ENCODE peak calls at places on chromosomes 12 and 14, in four cellular contexts. One of them, this sample, is unnamed.

GRCh38 chr12:124404162-124404561 is 109.3 kb downstream of the RFLNA start:
- DNase-seq in HepG2: no peak
- DNase-seq in K562: no peak
- DNase-seq in GM12878: no peak
- DNase-seq in this sample: no peak

GRCh38 chr14:65301862-65302539 is 110.5 kb upstream of the FUT8 start:
- DNase-seq in HepG2: peak
- DNase-seq in K562: peak
- DNase-seq in GM12878: peak
- DNase-seq in this sample: no peak

GRCh38 chr14:96001866-96002510 is 37.2 kb upstream of the C14orf132 start:
- DNase-seq in HepG2: no peak
- DNase-seq in K562: no peak
- DNase-seq in GM12878: no peak
- DNase-seq in this sample: no peak

GRCh38 chr12:3088251-3088650 is 11.1 kb downstream of the TSPAN9 start:
- DNase-seq in HepG2: no peak
- DNase-seq in K562: no peak
- DNase-seq in GM12878: no peak
- DNase-seq in this sample: no peak

GRCh38 chr14:64696355-64696844 is 7.8 kb upstream of the PLEKHG3 start:
- DNase-seq in HepG2: no peak
- DNase-seq in K562: no peak
- DNase-seq in GM12878: no peak
- DNase-seq in this sample: no peak

GRCh38 chr12:124049451-124050094 is 76.6 kb downstream of the ZNF664 start:
- DNase-seq in HepG2: no peak
- DNase-seq in K562: no peak
- DNase-seq in GM12878: no peak
- DNase-seq in this sample: no peak

GRCh38 chr14:68756071-68756481 is 36.8 kb downstream of the ZFP36L1 start:
- DNase-seq in HepG2: no peak
- DNase-seq in K562: no peak
- DNase-seq in GM12878: no peak
- DNase-seq in this sample: no peak

GRCh38 chr12:72285861-72286260 is 13.7 kb downstream of the TRHDE start:
- DNase-seq in HepG2: no peak
- DNase-seq in K562: no peak
- DNase-seq in GM12878: no peak
- DNase-seq in this sample: no peak

GRCh38 chr14:64971890-64972785 is at the start of gene RAB15:
- DNase-seq in HepG2: no peak
- DNase-seq in K562: peak
- DNase-seq in GM12878: no peak
- DNase-seq in this sample: peak

GRCh38 chr12:21453312-21453852 is 15.9 kb downstream of the PYROXD1 start:
- DNase-seq in HepG2: no peak
- DNase-seq in K562: no peak
- DNase-seq in GM12878: peak
- DNase-seq in this sample: no peak

GRCh38 chr12:18340186-18340585 is 78.9 kb downstream of the PIK3C2G start:
- DNase-seq in HepG2: no peak
- DNase-seq in K562: no peak
- DNase-seq in GM12878: no peak
- DNase-seq in this sample: no peak

GRCh38 chr14:35341454-35342159 is 49.4 kb downstream of the PSMA6 start:
- DNase-seq in HepG2: peak
- DNase-seq in K562: no peak
- DNase-seq in GM12878: no peak
- DNase-seq in this sample: peak

GRCh38 chr12:2019126-2019525 is 14.9 kb upstream of the DCP1B start:
- DNase-seq in HepG2: no peak
- DNase-seq in K562: no peak
- DNase-seq in GM12878: no peak
- DNase-seq in this sample: no peak

GRCh38 chr14:94424371-94424770 is 28.2 kb downstream of the SERPINA11 start:
- DNase-seq in HepG2: no peak
- DNase-seq in K562: no peak
- DNase-seq in GM12878: no peak
- DNase-seq in this sample: no peak

GRCh38 chr12:112939761-112940357 is 1.6 kb downstream of the OAS3 start:
- DNase-seq in HepG2: no peak
- DNase-seq in K562: no peak
- DNase-seq in GM12878: peak
- DNase-seq in this sample: no peak

GRCh38 chr14:39682563-39682962 is 250.3 kb upstream of the FBXO33 start:
- DNase-seq in HepG2: no peak
- DNase-seq in K562: no peak
- DNase-seq in GM12878: no peak
- DNase-seq in this sample: no peak

GRCh38 chr12:108567388-108567787 is 5.0 kb downstream of the ISCU start:
- DNase-seq in HepG2: no peak
- DNase-seq in K562: no peak
- DNase-seq in GM12878: no peak
- DNase-seq in this sample: no peak

GRCh38 chr12:6267007-6267721 is 43.3 kb upstream of the PLEKHG6 start:
- DNase-seq in HepG2: no peak
- DNase-seq in K562: no peak
- DNase-seq in GM12878: no peak
- DNase-seq in this sample: no peak

GRCh38 chr14:61461808-61462275 is 140.5 kb downstream of the PRKCH start:
- DNase-seq in HepG2: peak
- DNase-seq in K562: peak
- DNase-seq in GM12878: no peak
- DNase-seq in this sample: no peak

GRCh38 chr12:33988888-33989287 is 33.4 kb upstream of the ALG10 start:
- DNase-seq in HepG2: no peak
- DNase-seq in K562: no peak
- DNase-seq in GM12878: no peak
- DNase-seq in this sample: no peak

GRCh38 chr12:126936181-126936851 is 1330.7 kb upstream of the TMEM132C start:
- DNase-seq in HepG2: no peak
- DNase-seq in K562: no peak
- DNase-seq in GM12878: peak
- DNase-seq in this sample: no peak

GRCh38 chr12:18808221-18808620 is 70.3 kb downstream of the CAPZA3 start:
- DNase-seq in HepG2: no peak
- DNase-seq in K562: no peak
- DNase-seq in GM12878: no peak
- DNase-seq in this sample: no peak

GRCh38 chr12:69254046-69254445 is 14.7 kb downstream of the CPSF6 start:
- DNase-seq in HepG2: peak
- DNase-seq in K562: peak
- DNase-seq in GM12878: peak
- DNase-seq in this sample: no peak

GRCh38 chr14:71594828-71595227 is 337.4 kb upstream of the RGS6 start:
- DNase-seq in HepG2: no peak
- DNase-seq in K562: no peak
- DNase-seq in GM12878: no peak
- DNase-seq in this sample: no peak
- TF ChIP-seq MAX in HepG2: no peak
- TF ChIP-seq MAX in K562: no peak
- TF ChIP-seq MAX in GM12878: no peak
- TF ChIP-seq MAX in this sample: no peak

GRCh38 chr14:32212833-32213232 is 9.8 kb upstream of the RNU6-8 start:
- DNase-seq in HepG2: no peak
- DNase-seq in K562: no peak
- DNase-seq in GM12878: no peak
- DNase-seq in this sample: no peak

GRCh38 chr14:32217301-32217700 is 14.2 kb upstream of the RNU6-8 start:
- DNase-seq in HepG2: no peak
- DNase-seq in K562: no peak
- DNase-seq in GM12878: no peak
- DNase-seq in this sample: no peak
- TF ChIP-seq CBFB in HepG2: no peak
- TF ChIP-seq CBFB in K562: no peak
- TF ChIP-seq CBFB in GM12878: no peak
- TF ChIP-seq CBFB in this sample: no peak

GRCh38 chr12:22543246-22544037 is 900 bp downstream of the C2CD5 start:
- DNase-seq in HepG2: peak
- DNase-seq in K562: peak
- DNase-seq in GM12878: peak
- DNase-seq in this sample: peak
- TF ChIP-seq MAX in HepG2: peak
- TF ChIP-seq MAX in K562: peak
- TF ChIP-seq MAX in GM12878: no peak
- TF ChIP-seq MAX in this sample: no peak

GRCh38 chr12:10126401-10126800 is 3.6 kb downstream of the CLEC7A start:
- DNase-seq in HepG2: no peak
- DNase-seq in K562: no peak
- DNase-seq in GM12878: no peak
- DNase-seq in this sample: no peak

GRCh38 chr12:10132971-10133370 is 3.0 kb upstream of the CLEC7A start:
- DNase-seq in HepG2: no peak
- DNase-seq in K562: no peak
- DNase-seq in GM12878: no peak
- DNase-seq in this sample: no peak

GRCh38 chr12:10131101-10131632 is 1.2 kb upstream of the CLEC7A start:
- DNase-seq in HepG2: no peak
- DNase-seq in K562: no peak
- DNase-seq in GM12878: no peak
- DNase-seq in this sample: no peak

GRCh38 chr12:10128687-10129086 is 1.3 kb downstream of the CLEC7A start:
- DNase-seq in HepG2: no peak
- DNase-seq in K562: no peak
- DNase-seq in GM12878: no peak
- DNase-seq in this sample: no peak

GRCh38 chr12:10130042-10130441 is at the start of gene CLEC7A:
- DNase-seq in HepG2: no peak
- DNase-seq in K562: no peak
- DNase-seq in GM12878: peak
- DNase-seq in this sample: no peak
- TF ChIP-seq CBFB in HepG2: no peak
- TF ChIP-seq CBFB in K562: no peak
- TF ChIP-seq CBFB in GM12878: no peak
- TF ChIP-seq CBFB in this sample: no peak

GRCh38 chr14:31038521-31039166 is 12.5 kb upstream of the STRN3 start:
- DNase-seq in HepG2: peak
- DNase-seq in K562: no peak
- DNase-seq in GM12878: no peak
- DNase-seq in this sample: no peak

GRCh38 chr14:31042300-31042699 is 16.1 kb upstream of the STRN3 start:
- DNase-seq in HepG2: no peak
- DNase-seq in K562: no peak
- DNase-seq in GM12878: no peak
- DNase-seq in this sample: no peak

GRCh38 chr14:31043379-31043778 is 17.2 kb upstream of the STRN3 start:
- DNase-seq in HepG2: no peak
- DNase-seq in K562: no peak
- DNase-seq in GM12878: no peak
- DNase-seq in this sample: no peak

GRCh38 chr14:31036552-31036951 is 10.4 kb upstream of the STRN3 start:
- DNase-seq in HepG2: no peak
- DNase-seq in K562: no peak
- DNase-seq in GM12878: no peak
- DNase-seq in this sample: no peak

GRCh38 chr14:31037709-31038221 is 11.6 kb upstream of the STRN3 start:
- DNase-seq in HepG2: peak
- DNase-seq in K562: no peak
- DNase-seq in GM12878: no peak
- DNase-seq in this sample: no peak
- TF ChIP-seq MAX in HepG2: no peak
- TF ChIP-seq MAX in K562: no peak
- TF ChIP-seq MAX in GM12878: no peak
- TF ChIP-seq MAX in this sample: no peak